ENCODE peak calls at places on chromosomes 11 and 22, in five cellular contexts. X is trophoblast cell, Y is IMR-90, U is mesendoderm, D is neuronal stem cell. O is an unnamed sample.

GRCh38 chr11:112024178-112024777 is 930 bp upstream of the DLAT start:
- DNase-seq in X (no peak), Y (no peak), U (peak; percentile 47), D (peak; percentile 14), O (no peak)

GRCh38 chr11:121059605-121060004 is 35.7 kb downstream of the TBCEL start:
- DNase-seq in X (no peak), Y (no peak), U (no peak), D (no peak), O (peak; percentile 32)

GRCh38 chr11:69644962-69645675 is 4.2 kb downstream of the CCND1 start:
- DNase-seq in X (no peak), Y (no peak), U (no peak), D (no peak), O (no peak)

GRCh38 chr11:36088234-36088975 is 144.5 kb downstream of the LDLRAD3 start:
- DNase-seq in X (no peak), Y (peak; percentile 44), U (no peak), D (no peak), O (peak; percentile 37)

GRCh38 chr11:122165972-122166371 is 50.0 kb upstream of the BLID start:
- DNase-seq in X (no peak), Y (no peak), U (no peak), D (no peak), O (peak; percentile 46)

GRCh38 chr22:34390400-34390799 is 470.1 kb upstream of the LARGE1 start:
- DNase-seq in X (no peak), Y (no peak), U (peak; percentile 26), D (no peak), O (no peak)

GRCh38 chr11:67642148-67642475 is 2.5 kb upstream of the TBX10 start:
- DNase-seq in X (no peak), Y (no peak), U (no peak), D (no peak), O (no peak)

GRCh38 chr11:93908689-93909088 is 58.3 kb upstream of the VSTM5 start:
- DNase-seq in X (peak; percentile 7), Y (peak; percentile 91), U (peak; percentile 57), D (no peak), O (peak; percentile 56)

GRCh38 chr11:126354631-126355323 is 709 bp upstream of the ST3GAL4 start:
- DNase-seq in X (no peak), Y (no peak), U (peak; percentile 35), D (no peak), O (no peak)

GRCh38 chr22:44549701-44550100 is 51.7 kb upstream of the RTL6 start:
- DNase-seq in X (no peak), Y (no peak), U (no peak), D (no peak), O (no peak)

GRCh38 chr11:132838621-132839020 is 693.7 kb downstream of the OPCML start:
- DNase-seq in X (no peak), Y (peak; percentile 45), U (peak; percentile 18), D (no peak), O (peak; percentile 51)

GRCh38 chr11:130815921-130816320 is 100.4 kb downstream of the SNX19 start:
- DNase-seq in X (no peak), Y (no peak), U (no peak), D (no peak), O (no peak)

GRCh38 chr11:59807047-59807446 is 3.5 kb downstream of the MRPL16 start:
- DNase-seq in X (no peak), Y (no peak), U (no peak), D (no peak), O (no peak)

GRCh38 chr22:31241936-31242335 is 29.8 kb downstream of the LIMK2 start:
- DNase-seq in X (peak; percentile 44), Y (peak; percentile 90), U (peak; percentile 63), D (no peak), O (peak; percentile 75)

GRCh38 chr22:31243339-31244043 is 31.4 kb downstream of the LIMK2 start:
- DNase-seq in X (peak; percentile 43), Y (no peak), U (peak; percentile 50), D (no peak), O (no peak)

GRCh38 chr22:31244943-31245451 is 32.9 kb downstream of the LIMK2 start:
- DNase-seq in X (no peak), Y (no peak), U (no peak), D (no peak), O (no peak)

GRCh38 chr22:31246687-31247086 is 34.6 kb downstream of the LIMK2 start:
- DNase-seq in X (no peak), Y (no peak), U (no peak), D (no peak), O (no peak)

DNA sequence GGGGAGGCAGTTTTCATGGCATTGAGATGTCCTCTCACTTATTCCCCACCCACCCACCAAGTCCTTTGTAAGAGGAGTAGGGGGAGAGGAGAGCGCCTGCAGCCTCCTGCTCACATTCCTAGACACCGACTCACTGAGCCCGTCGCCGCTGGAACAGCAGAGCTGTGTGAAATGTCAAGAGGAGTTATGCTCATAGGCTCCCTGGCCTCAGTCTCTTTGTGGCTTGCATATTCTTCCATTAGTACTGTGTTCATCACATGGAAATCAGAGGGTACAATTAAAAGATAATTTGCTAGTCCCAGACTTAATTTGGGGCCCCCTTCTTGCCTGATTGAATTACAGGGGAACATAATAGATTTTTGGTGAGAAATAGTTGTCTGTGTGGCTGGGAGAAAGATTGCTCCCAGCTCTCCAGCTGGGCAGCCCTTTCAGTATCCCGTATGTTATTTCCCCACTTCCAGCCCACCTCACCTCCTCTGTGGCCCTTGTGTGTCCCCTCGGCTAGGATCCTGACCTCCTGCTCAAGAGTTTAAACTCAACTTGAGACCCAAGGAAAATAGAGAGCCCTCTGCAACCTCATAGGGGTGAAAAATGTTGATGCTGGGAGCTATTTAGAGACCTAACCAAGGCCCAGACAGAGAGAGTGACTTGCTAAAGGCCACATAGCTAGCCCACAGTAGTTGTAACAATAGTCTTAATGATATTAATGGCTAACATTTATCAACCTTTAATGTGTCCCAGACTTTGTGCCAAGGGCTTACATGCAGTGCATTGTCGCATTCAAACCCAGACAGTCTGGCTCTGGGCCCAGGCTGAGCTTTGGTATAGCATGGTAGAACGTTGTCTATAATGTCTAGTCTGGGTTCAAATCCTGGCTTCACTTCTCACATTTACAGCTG is 32.2 kb downstream of the LIMK2 start:
- DNase-seq in X (peak; percentile 83), Y (peak; percentile 80), U (peak; percentile 97), D (no peak), O (peak; percentile 94)
- H3K27ac ChIP-seq in X (peak overlapping the region; percentile 99), Y (peak overlapping the region; percentile 54), U (peak overlapping the region; percentile 62), D (peak overlapping the region; percentile 33), O (peak overlapping the region; percentile 86)

DNA sequence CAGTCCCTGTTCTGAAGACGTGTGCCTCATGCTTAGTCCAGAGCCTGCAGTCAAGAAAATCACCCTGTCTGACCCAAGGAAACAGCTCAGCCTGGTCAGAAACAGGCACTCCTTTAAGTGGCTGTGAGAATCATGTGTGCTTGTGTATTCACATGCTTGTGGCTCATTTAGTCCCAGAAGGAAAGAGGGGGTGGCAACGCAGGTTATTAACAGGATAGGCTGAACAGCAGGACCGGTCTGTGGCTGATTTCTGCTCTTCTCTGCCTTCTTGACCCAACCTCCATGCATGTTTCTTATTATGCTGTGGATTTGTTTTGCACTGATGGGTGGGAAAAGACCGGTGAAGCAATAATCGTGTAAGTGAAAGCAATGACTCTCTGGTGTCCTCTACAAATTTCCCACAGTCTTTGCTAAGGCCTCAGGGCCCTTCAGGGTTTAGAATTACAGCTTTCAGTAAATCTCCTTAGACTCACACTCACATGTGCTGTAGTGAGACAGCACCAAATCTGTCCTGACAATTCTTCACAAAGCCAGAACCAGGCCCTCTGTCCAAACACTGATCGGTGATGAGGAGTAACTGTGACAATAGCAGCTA is 288.1 kb downstream of the ETS1 start:
- DNase-seq in X (no peak), Y (peak; percentile 80), U (no peak), D (no peak), O (peak; percentile 93)
- H3K4me3 ChIP-seq in X (no peak overlapping the region), Y (no peak overlapping the region), U (no peak overlapping the region), D (no peak overlapping the region), O (no peak overlapping the region)

GRCh38 chr11:61814958-61815789 is 1.6 kb downstream of the FADS1 start:
- DNase-seq in X (peak; percentile 99), Y (peak; percentile 95), U (peak; percentile 99), D (peak; percentile 97), O (peak; percentile 97)

GRCh38 chr11:61815790-61816735 is 740 bp downstream of the FADS1 start:
- DNase-seq in X (peak; percentile 81), Y (peak; percentile 60), U (peak; percentile 93), D (peak; percentile 75), O (peak; percentile 80)

GRCh38 chr11:61814242-61814957 is 2.4 kb downstream of the FADS1 start:
- DNase-seq in X (peak; percentile 83), Y (no peak), U (peak; percentile 82), D (no peak), O (no peak)

GRCh38 chr11:61817471-61818202 is 834 bp upstream of the FADS1 start:
- DNase-seq in X (no peak), Y (no peak), U (peak; percentile 53), D (no peak), O (no peak)

GRCh38 chr11:61816736-61817455 is at the start of gene FADS1:
- DNase-seq in X (peak; percentile 93), Y (peak; percentile 92), U (peak; percentile 98), D (peak; percentile 93), O (peak; percentile 98)
- H2BK5ac ChIP-seq in X (peak within 1 kb of the TSS; percentile 87), Y (peak within 1 kb of the TSS; percentile 82), U (peak within 1 kb of the TSS; percentile 99), D (peak within 1 kb of the TSS; percentile 99), O (peak within 1 kb of the TSS; percentile 77)

DNA sequence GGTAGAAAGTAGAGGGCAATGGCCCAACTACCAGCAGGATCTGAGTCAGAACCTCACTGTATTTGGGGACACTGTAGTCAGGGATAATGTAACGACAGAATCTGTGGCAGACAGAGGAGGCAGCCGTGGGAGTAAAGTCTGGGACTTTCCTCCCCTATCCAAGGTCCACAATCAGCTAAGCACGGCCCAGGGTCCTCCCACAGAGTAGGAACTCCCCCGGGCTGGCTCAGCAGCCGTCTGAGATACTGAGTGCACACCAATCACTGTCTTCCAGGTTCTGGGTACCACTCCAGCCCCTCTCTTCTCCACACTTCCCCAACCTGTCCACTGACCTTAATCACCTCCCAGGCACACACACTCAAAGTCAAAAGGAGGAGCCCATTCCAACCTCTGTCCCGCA is 3.2 kb downstream of the IGSF9B start:
- DNase-seq in X (no peak), Y (no peak), U (no peak), D (no peak), O (no peak)
- H3K27ac ChIP-seq in X (no peak overlapping the region), Y (no peak overlapping the region), U (no peak overlapping the region), D (no peak overlapping the region), O (no peak overlapping the region)

GRCh38 chr22:36775966-36776669 is at the start of gene IFT27:
- DNase-seq in X (peak; percentile 100), Y (peak; percentile 100), U (peak; percentile 100), D (peak; percentile 100), O (peak; percentile 100)
- H3K4me3 ChIP-seq in X (peak within 1 kb of the TSS; percentile 92), Y (peak within 1 kb of the TSS; percentile 56), U (peak within 1 kb of the TSS; percentile 90), D (peak within 1 kb of the TSS; percentile 87), O (peak within 1 kb of the TSS; percentile 89)